ENCODE peak calls at places on chromosomes 2 and 18, in five cellular contexts. Z, Q, W, I and Y are unnamed samples.

GRCh38 chr2:205133544-205133943 is 548.8 kb upstream of the NRP2 start:
- DNase-seq in Z (no peak), Q (no peak), W (no peak), I (no peak), Y (peak)

GRCh38 chr2:120866071-120866470 is 130.4 kb downstream of the GLI2 start:
- DNase-seq in Z (no peak), Q (peak), W (no peak), I (no peak), Y (no peak)

GRCh38 chr2:20071397-20072383 is 20.3 kb upstream of the LAPTM4A start:
- DNase-seq in Z (no peak), Q (no peak), W (no peak), I (peak), Y (peak)

GRCh38 chr2:122980672-122981071 is 1044.4 kb upstream of the CNTNAP5 start:
- DNase-seq in Z (no peak), Q (peak), W (no peak), I (no peak), Y (peak)

GRCh38 chr2:160666019-160666676 is 172.5 kb upstream of the RBMS1 start:
- DNase-seq in Z (no peak), Q (no peak), W (no peak), I (peak), Y (peak)

GRCh38 chr2:47719099-47719498 is 63.8 kb upstream of the MSH6 start:
- DNase-seq in Z (no peak), Q (no peak), W (no peak), I (no peak), Y (no peak)

GRCh38 chr18:39946623-39947061 is 2008.4 kb upstream of the PIK3C3 start:
- DNase-seq in Z (no peak), Q (no peak), W (no peak), I (peak), Y (peak)

GRCh38 chr2:178796079-178796677 is 11.0 kb downstream of the TTN start:
- DNase-seq in Z (no peak), Q (no peak), W (no peak), I (no peak), Y (peak)

GRCh38 chr2:185859506-185859905 is 120.9 kb downstream of the FSIP2 start:
- DNase-seq in Z (no peak), Q (no peak), W (no peak), I (no peak), Y (peak)

GRCh38 chr2:108414256-108414876 is 34.6 kb upstream of the GCC2 start:
- DNase-seq in Z (no peak), Q (no peak), W (no peak), I (no peak), Y (no peak)

GRCh38 chr2:96321230-96322103 is 3.6 kb upstream of the ITPRIPL1 start:
- DNase-seq in Z (peak), Q (peak), W (no peak), I (no peak), Y (no peak)

GRCh38 chr18:49015886-49016647 is 65.3 kb upstream of the SMAD7 start:
- DNase-seq in Z (no peak), Q (peak), W (no peak), I (no peak), Y (no peak)

GRCh38 chr2:240858871-240859270 is 9.8 kb upstream of the AGXT start:
- DNase-seq in Z (no peak), Q (no peak), W (no peak), I (no peak), Y (no peak)

GRCh38 chr2:23545391-23545790 is 160.4 kb downstream of the KLHL29 start:
- DNase-seq in Z (no peak), Q (no peak), W (no peak), I (no peak), Y (no peak)

GRCh38 chr2:150045601-150046000 is 441.9 kb downstream of the RND3 start:
- DNase-seq in Z (no peak), Q (no peak), W (no peak), I (no peak), Y (no peak)

GRCh38 chr18:58013241-58014211 is 30.5 kb upstream of the NEDD4L start:
- DNase-seq in Z (peak), Q (no peak), W (no peak), I (peak), Y (peak)

GRCh38 chr2:26255735-26256384 is 11.1 kb downstream of the HADHB start:
- DNase-seq in Z (no peak), Q (no peak), W (no peak), I (no peak), Y (no peak)

GRCh38 chr2:15825276-15826060 is 114.9 kb upstream of the MYCN start:
- DNase-seq in Z (no peak), Q (no peak), W (no peak), I (no peak), Y (no peak)

GRCh38 chr18:57813245-57813644 is 10.1 kb upstream of the ATP8B1 start:
- DNase-seq in Z (no peak), Q (no peak), W (no peak), I (peak), Y (peak)

GRCh38 chr2:201237486-201238241 is 22.7 kb upstream of the CASP8 start:
- DNase-seq in Z (peak), Q (no peak), W (no peak), I (no peak), Y (no peak)

GRCh38 chr2:10783421-10783820 is 29.2 kb downstream of the PDIA6 start:
- DNase-seq in Z (no peak), Q (no peak), W (no peak), I (no peak), Y (no peak)

GRCh38 chr18:62759704-62760402 is 44.5 kb downstream of the PHLPP1 start:
- DNase-seq in Z (no peak), Q (no peak), W (no peak), I (peak), Y (peak)

GRCh38 chr2:64654063-64654811 is 524 bp upstream of the SERTAD2 start:
- DNase-seq in Z (peak), Q (peak), W (peak), I (peak), Y (peak)

GRCh38 chr18:49076767-49077166 is 126.0 kb upstream of the SMAD7 start:
- DNase-seq in Z (no peak), Q (no peak), W (no peak), I (no peak), Y (no peak)

GRCh38 chr18:21341141-21341540 is 99.1 kb downstream of the GREB1L start:
- DNase-seq in Z (no peak), Q (no peak), W (no peak), I (no peak), Y (peak)

GRCh38 chr18:23032030-23032582 is 99.0 kb downstream of the RBBP8 start:
- DNase-seq in Z (no peak), Q (no peak), W (no peak), I (no peak), Y (peak)

GRCh38 chr18:8982416-8983183 is 119.9 kb upstream of the NDUFV2 start:
- DNase-seq in Z (peak), Q (no peak), W (no peak), I (peak), Y (peak)

GRCh38 chr2:70127920-70128444 is 40.7 kb downstream of the PCBP1 start:
- DNase-seq in Z (no peak), Q (no peak), W (no peak), I (no peak), Y (no peak)

GRCh38 chr2:61634512-61634911 is 96.4 kb upstream of the XPO1 start:
- DNase-seq in Z (no peak), Q (peak), W (no peak), I (no peak), Y (no peak)

GRCh38 chr2:214830794-214831346 is 21.4 kb upstream of the BARD1 start:
- DNase-seq in Z (peak), Q (no peak), W (no peak), I (peak), Y (peak)

GRCh38 chr2:7594211-7594610 is 677.0 kb downstream of the RNF144A start:
- DNase-seq in Z (no peak), Q (no peak), W (no peak), I (no peak), Y (no peak)

GRCh38 chr18:43563780-43564179 is 286.5 kb upstream of the SYT4 start:
- DNase-seq in Z (peak), Q (no peak), W (no peak), I (peak), Y (peak)

GRCh38 chr2:207239222-207239674 is 73.5 kb upstream of the KLF7 start:
- DNase-seq in Z (no peak), Q (no peak), W (peak), I (peak), Y (peak)

GRCh38 chr2:186991766-186992417 is 142.9 kb upstream of the ZSWIM2 start:
- DNase-seq in Z (no peak), Q (no peak), W (no peak), I (no peak), Y (no peak)
- TF ChIP-seq CTCF in Z (no peak), Q (no peak), W (no peak), I (no peak), Y (no peak)

GRCh38 chr18:75546964-75547363 is 119.5 kb upstream of the SMIM21 start:
- DNase-seq in Z (no peak), Q (no peak), W (no peak), I (no peak), Y (no peak)
- TF ChIP-seq CTCF in Z (no peak), Q (no peak), W (no peak), I (no peak), Y (no peak)

GRCh38 chr18:73920033-73920432 is 227.6 kb downstream of the FBXO15 start:
- DNase-seq in Z (no peak), Q (no peak), W (no peak), I (no peak), Y (no peak)
- TF ChIP-seq CTCF in Z (no peak), Q (no peak), W (no peak), I (no peak), Y (no peak)

GRCh38 chr18:26406854-26407517 is 141.4 kb downstream of the KCTD1 start:
- DNase-seq in Z (no peak), Q (no peak), W (no peak), I (no peak), Y (peak)

GRCh38 chr18:26403451-26403850 is 144.9 kb downstream of the KCTD1 start:
- DNase-seq in Z (no peak), Q (no peak), W (no peak), I (no peak), Y (no peak)

GRCh38 chr18:26407721-26408601 is 140.4 kb downstream of the KCTD1 start:
- DNase-seq in Z (no peak), Q (no peak), W (no peak), I (no peak), Y (peak)

GRCh38 chr18:26406294-26406693 is 142.1 kb downstream of the KCTD1 start:
- DNase-seq in Z (no peak), Q (no peak), W (no peak), I (no peak), Y (no peak)

GRCh38 chr18:26405190-26405781 is 143.1 kb downstream of the KCTD1 start:
- DNase-seq in Z (peak), Q (no peak), W (no peak), I (peak), Y (peak)
- TF ChIP-seq CTCF in Z (no peak), Q (no peak), W (no peak), I (peak), Y (peak)

GRCh38 chr2:101998556-101999121 is 6.9 kb downstream of the IL1R2 start:
- DNase-seq in Z (no peak), Q (no peak), W (no peak), I (no peak), Y (no peak)
- TF ChIP-seq CTCF in Z (no peak), Q (no peak), W (no peak), I (no peak), Y (no peak)

GRCh38 chr2:173198338-173198737 is 122.7 kb downstream of the MAP3K20 start:
- DNase-seq in Z (no peak), Q (no peak), W (no peak), I (no peak), Y (no peak)
- TF ChIP-seq CTCF in Z (no peak), Q (no peak), W (no peak), I (no peak), Y (no peak)